ENCODE peak calls at places on chromosomes 16 and 17, in eight cellular contexts. E is heart left ventricle, W is fibroblast of lung, K is H54, X is Ammon's horn, Z is cardiac fibroblast, F is NCI-H774, O is hypothalamus. G is an unnamed sample.

GRCh38 chr16:77169650-77170236 is 21.2 kb upstream of the MON1B start:
- DNase-seq in E (no peak), W (peak), K (no peak), X (peak), Z (peak), F (peak), O (no peak), G (no peak)

GRCh38 chr16:8828541-8829165 is 31.0 kb downstream of the PMM2 start:
- DNase-seq in E (no peak), W (peak), K (no peak), X (no peak), Z (no peak), F (no peak), O (no peak), G (no peak)

GRCh38 chr16:66486773-66487579 is 59.9 kb downstream of the BEAN1 start:
- DNase-seq in E (no peak), W (peak), K (peak), X (peak), Z (peak), F (no peak), O (no peak), G (peak)

GRCh38 chr16:3401719-3402397 is 843 bp downstream of the ZNF174 start:
- DNase-seq in E (no peak), W (peak), K (no peak), X (no peak), Z (peak), F (no peak), O (no peak), G (no peak)

GRCh38 chr17:41648411-41649195 is 24.2 kb upstream of the KRT17 start:
- DNase-seq in E (peak), W (peak), K (peak), X (peak), Z (peak), F (peak), O (peak), G (peak)

GRCh38 chr16:78673884-78674283 is 574.4 kb downstream of the WWOX start:
- DNase-seq in E (no peak), W (no peak), K (no peak), X (no peak), Z (no peak), F (no peak), O (no peak), G (no peak)

GRCh38 chr17:6138761-6139446 is 68.7 kb downstream of the WSCD1 start:
- DNase-seq in E (no peak), W (no peak), K (no peak), X (no peak), Z (no peak), F (no peak), O (no peak), G (no peak)

GRCh38 chr17:65407017-65407416 is 154.4 kb downstream of the AXIN2 start:
- DNase-seq in E (no peak), W (no peak), K (no peak), X (peak), Z (peak), F (no peak), O (no peak), G (no peak)

GRCh38 chr17:45907720-45908395 is 13.5 kb downstream of the MAPT start:
- DNase-seq in E (no peak), W (no peak), K (no peak), X (no peak), Z (no peak), F (no peak), O (no peak), G (no peak)

GRCh38 chr17:5785343-5785742 is 201.0 kb upstream of the NLRP1 start:
- DNase-seq in E (no peak), W (peak), K (no peak), X (no peak), Z (no peak), F (no peak), O (no peak), G (no peak)

GRCh38 chr16:2489581-2489980 is 14.7 kb downstream of the TBC1D24 start:
- DNase-seq in E (no peak), W (no peak), K (no peak), X (no peak), Z (no peak), F (no peak), O (no peak), G (no peak)

GRCh38 chr17:27531469-27531948 is 75.3 kb downstream of the KSR1 start:
- DNase-seq in E (no peak), W (no peak), K (no peak), X (no peak), Z (no peak), F (no peak), O (no peak), G (no peak)

GRCh38 chr16:56341656-56342397 is 83.5 kb downstream of the AMFR start:
- DNase-seq in E (no peak), W (no peak), K (no peak), X (no peak), Z (no peak), F (no peak), O (no peak), G (no peak)

GRCh38 chr16:72749091-72749490 is 298.8 kb downstream of the ZFHX3 start:
- DNase-seq in E (no peak), W (no peak), K (no peak), X (no peak), Z (no peak), F (no peak), O (no peak), G (no peak)

GRCh38 chr17:39001703-39002637 is 34.8 kb upstream of the FBXO47 start:
- DNase-seq in E (peak), W (peak), K (peak), X (peak), Z (peak), F (no peak), O (no peak), G (no peak)

GRCh38 chr17:77273397-77274136 is 132.8 kb downstream of the SEC14L1 start:
- DNase-seq in E (no peak), W (no peak), K (no peak), X (no peak), Z (no peak), F (no peak), O (no peak), G (no peak)